ENCODE peak calls at places on chromosome 6, in five cellular contexts. M, E, X, I and V are unnamed samples.

GRCh38 chr6:32843321-32843978 is 397 bp downstream of the PSMB8 start:
- DNase-seq in M (no peak), I (no peak), E (no peak), X (no peak), V (no peak)

GRCh38 chr6:151537561-151537960 is 43.7 kb downstream of the CCDC170 start:
- DNase-seq in E (no peak), M (no peak), X (no peak), I (no peak), V (no peak)

GRCh38 chr6:31680841-31681671 is at the start of gene LY6G5C:
- DNase-seq in X (peak; percentile 72), M (peak; percentile 73), I (peak; percentile 46), E (peak; percentile 82), V (peak; percentile 77)

GRCh38 chr6:12709116-12709515 is 7.5 kb upstream of the PHACTR1 start:
- DNase-seq in X (no peak), M (no peak), E (no peak), I (no peak), V (no peak)

GRCh38 chr6:169646906-169647567 is 54.8 kb downstream of the WDR27 start:
- DNase-seq in X (no peak), E (no peak), M (no peak), I (no peak), V (no peak)

GRCh38 chr6:30888472-30889137 is 4.3 kb downstream of the DDR1 start:
- DNase-seq in M (no peak), I (no peak), E (no peak), X (no peak), V (no peak)

GRCh38 chr6:35048631-35049083 is 92.5 kb downstream of the TCP11 start:
- DNase-seq in M (no peak), E (no peak), X (no peak), I (no peak), V (peak; percentile 47)

GRCh38 chr6:120675886-120676285 is 658.4 kb downstream of the TBC1D32 start:
- DNase-seq in I (no peak), X (no peak), M (no peak), E (no peak), V (no peak)

GRCh38 chr6:113315879-113316278 is 541.3 kb upstream of the MARCKS start:
- DNase-seq in M (no peak), E (no peak), X (no peak), I (no peak), V (no peak)

GRCh38 chr6:15879372-15880261 is 216.8 kb upstream of the DTNBP1 start:
- DNase-seq in X (no peak), M (no peak), E (peak; percentile 65), I (peak; percentile 30), V (no peak)

GRCh38 chr6:87791029-87791428 is 89.0 kb upstream of the AKIRIN2 start:
- DNase-seq in E (no peak), M (no peak), I (no peak), X (no peak), V (no peak)

GRCh38 chr6:88748141-88748540 is 215.3 kb downstream of the RNGTT start:
- DNase-seq in E (no peak), M (no peak), X (no peak), I (no peak), V (no peak)

GRCh38 chr6:17705428-17705777 is 1.3 kb downstream of the NUP153 start:
- DNase-seq in E (peak; percentile 48), I (no peak), X (peak; percentile 37), M (no peak), V (no peak)

GRCh38 chr6:77430506-77430905 is 32.8 kb downstream of the HTR1B start:
- DNase-seq in M (no peak), I (no peak), X (no peak), E (no peak), V (no peak)

GRCh38 chr6:39076086-39076992 is 27.8 kb downstream of the GLP1R start:
- DNase-seq in M (no peak), I (no peak), X (no peak), E (no peak), V (no peak)

GRCh38 chr6:28585335-28585734 is 59.7 kb downstream of the GPX5 start:
- DNase-seq in I (no peak), E (no peak), M (no peak), X (peak; percentile 55), V (no peak)
- TF ChIP-seq CTCF in I (no peak), E (no peak), M (peak; percentile 35), X (peak; percentile 53), V (no peak)

GRCh38 chr6:13927203-13927602 is 2.5 kb downstream of the RNF182 start:
- DNase-seq in E (no peak), X (no peak), M (no peak), I (no peak), V (no peak)
- TF ChIP-seq CTCF in E (no peak), X (no peak), M (no peak), I (no peak), V (no peak)

GRCh38 chr6:24864345-24864744 is 65.6 kb upstream of the ARMH2 start:
- DNase-seq in M (no peak), E (no peak), X (no peak), I (no peak), V (no peak)

GRCh38 chr6:24868765-24869164 is 67.0 kb downstream of the RIPOR2 start:
- DNase-seq in M (no peak), I (no peak), X (no peak), E (no peak), V (no peak)

GRCh38 chr6:24861934-24862333 is 63.2 kb upstream of the ARMH2 start:
- DNase-seq in E (peak; percentile 58), M (no peak), X (no peak), I (peak; percentile 23), V (no peak)

GRCh38 chr6:24867104-24867703 is 68.5 kb upstream of the ARMH2 start:
- DNase-seq in M (no peak), I (no peak), X (no peak), E (no peak), V (no peak)

GRCh38 chr6:24865161-24865560 is 66.4 kb upstream of the ARMH2 start:
- DNase-seq in I (no peak), X (no peak), M (no peak), E (no peak), V (no peak)
- TF ChIP-seq CTCF in I (no peak), X (no peak), M (no peak), E (no peak), V (no peak)

GRCh38 chr6:138001750-138002349 is 105.4 kb downstream of the PERP start:
- DNase-seq in X (peak; percentile 44), E (peak; percentile 56), M (peak; percentile 60), I (no peak), V (no peak)
- TF ChIP-seq CTCF in X (peak; percentile 88), E (peak; percentile 67), M (peak; percentile 95), I (peak; percentile 98), V (peak; percentile 90)

GRCh38 chr6:136249811-136250685 is at the start of gene MTFR2:
- DNase-seq in X (peak; percentile 100), M (peak; percentile 85), E (peak; percentile 92), I (peak; percentile 74), V (peak; percentile 68)
- TF ChIP-seq CTCF in X (peak; percentile 51), M (no peak), E (no peak), I (no peak), V (no peak)

GRCh38 chr6:167907837-167908681 is 81.3 kb downstream of the AFDN start:
- DNase-seq in M (no peak), X (peak; percentile 51), I (no peak), E (no peak), V (no peak)
- TF ChIP-seq CTCF in M (peak; percentile 62), X (peak; percentile 69), I (no peak), E (no peak), V (peak; percentile 46)

DNA sequence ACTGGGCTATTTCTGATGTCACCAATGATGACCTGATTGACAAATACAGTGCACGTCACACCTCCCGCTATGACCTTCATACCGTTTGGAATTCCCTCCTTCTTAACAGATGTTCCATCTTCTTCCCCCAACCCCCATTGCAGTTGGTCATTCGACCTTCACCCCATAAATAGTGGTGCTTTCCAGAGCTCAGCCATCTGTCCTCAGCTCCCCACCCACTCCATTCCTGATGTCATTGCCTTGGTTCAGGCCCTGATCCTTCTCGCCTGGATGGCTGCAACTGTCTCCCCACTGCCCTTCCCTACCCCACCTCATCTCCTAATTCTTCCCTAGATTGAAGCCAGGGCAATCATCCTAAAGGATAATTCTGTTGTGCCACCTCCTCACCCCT is 198.4 kb downstream of the SOD2 start:
- DNase-seq in M (no peak), X (no peak), E (no peak), I (no peak), V (no peak)
- TF ChIP-seq CTCF in M (no peak), X (no peak), E (no peak), I (no peak), V (no peak)